ENCODE peak calls at places on chromosomes 7 and 10, in seven cellular contexts. One of them, this sample, is unnamed.

GRCh38 chr10:72351479-72351878 is 3.2 kb downstream of the DNAJB12 start:
- DNase-seq in stomach: no peak
- DNase-seq in breast epithelium: no peak
- DNase-seq in IMR-90: no peak
- DNase-seq in GM12892: no peak
- DNase-seq in tibial nerve: no peak
- DNase-seq in uterus: no peak
- DNase-seq in this sample: no peak

GRCh38 chr10:6109444-6109775 is 20.6 kb downstream of the RBM17 start:
- DNase-seq in stomach: no peak
- DNase-seq in breast epithelium: no peak
- DNase-seq in IMR-90: no peak
- DNase-seq in GM12892: no peak
- DNase-seq in tibial nerve: no peak
- DNase-seq in uterus: no peak
- DNase-seq in this sample: no peak

GRCh38 chr10:43206391-43207235 is 60.3 kb downstream of the RASGEF1A start:
- DNase-seq in stomach: no peak
- DNase-seq in breast epithelium: peak
- DNase-seq in IMR-90: no peak
- DNase-seq in GM12892: peak
- DNase-seq in tibial nerve: peak
- DNase-seq in uterus: peak
- DNase-seq in this sample: no peak

GRCh38 chr7:142881586-142882337 is 3.8 kb downstream of the TRPV6 start:
- DNase-seq in stomach: no peak
- DNase-seq in breast epithelium: no peak
- DNase-seq in IMR-90: no peak
- DNase-seq in GM12892: no peak
- DNase-seq in tibial nerve: no peak
- DNase-seq in uterus: no peak
- DNase-seq in this sample: no peak

GRCh38 chr7:38311329-38311937 is 38.0 kb upstream of the TARP start:
- DNase-seq in stomach: no peak
- DNase-seq in breast epithelium: no peak
- DNase-seq in IMR-90: no peak
- DNase-seq in GM12892: peak
- DNase-seq in tibial nerve: no peak
- DNase-seq in uterus: no peak
- DNase-seq in this sample: no peak

GRCh38 chr10:3782456-3783312 is 2.3 kb downstream of the KLF6 start:
- DNase-seq in stomach: peak
- DNase-seq in breast epithelium: no peak
- DNase-seq in IMR-90: peak
- DNase-seq in GM12892: no peak
- DNase-seq in tibial nerve: peak
- DNase-seq in uterus: peak
- DNase-seq in this sample: no peak

GRCh38 chr10:132939957-132940790 is 2.2 kb downstream of the CFAP46 start:
- DNase-seq in stomach: peak
- DNase-seq in breast epithelium: no peak
- DNase-seq in IMR-90: peak
- DNase-seq in GM12892: peak
- DNase-seq in tibial nerve: no peak
- DNase-seq in uterus: no peak
- DNase-seq in this sample: peak

GRCh38 chr7:34902181-34902580 is 135.1 kb downstream of the DPY19L1 start:
- DNase-seq in stomach: no peak
- DNase-seq in breast epithelium: no peak
- DNase-seq in IMR-90: no peak
- DNase-seq in GM12892: no peak
- DNase-seq in tibial nerve: no peak
- DNase-seq in uterus: no peak
- DNase-seq in this sample: no peak

GRCh38 chr7:49790209-49790608 is 16.8 kb downstream of the VWC2 start:
- DNase-seq in stomach: no peak
- DNase-seq in breast epithelium: no peak
- DNase-seq in IMR-90: no peak
- DNase-seq in GM12892: no peak
- DNase-seq in tibial nerve: no peak
- DNase-seq in uterus: no peak
- DNase-seq in this sample: no peak

GRCh38 chr10:45106257-45106856 is 105.6 kb downstream of the ZNF22 start:
- DNase-seq in stomach: no peak
- DNase-seq in breast epithelium: no peak
- DNase-seq in IMR-90: no peak
- DNase-seq in GM12892: no peak
- DNase-seq in tibial nerve: no peak
- DNase-seq in uterus: no peak
- DNase-seq in this sample: no peak

GRCh38 chr7:33733865-33734650 is 171.3 kb upstream of the BMPER start:
- DNase-seq in stomach: peak
- DNase-seq in breast epithelium: no peak
- DNase-seq in IMR-90: no peak
- DNase-seq in GM12892: no peak
- DNase-seq in tibial nerve: no peak
- DNase-seq in uterus: no peak
- DNase-seq in this sample: no peak

GRCh38 chr10:79184141-79184625 is 115.4 kb downstream of the ZMIZ1 start:
- DNase-seq in stomach: peak
- DNase-seq in breast epithelium: no peak
- DNase-seq in IMR-90: peak
- DNase-seq in GM12892: no peak
- DNase-seq in tibial nerve: no peak
- DNase-seq in uterus: no peak
- DNase-seq in this sample: peak

GRCh38 chr10:133422223-133422820 is 2.1 kb downstream of the SPRN start:
- DNase-seq in stomach: no peak
- DNase-seq in breast epithelium: no peak
- DNase-seq in IMR-90: no peak
- DNase-seq in GM12892: no peak
- DNase-seq in tibial nerve: no peak
- DNase-seq in uterus: no peak
- DNase-seq in this sample: no peak

GRCh38 chr10:20598590-20598989 is 298.5 kb downstream of the NEBL start:
- DNase-seq in stomach: no peak
- DNase-seq in breast epithelium: no peak
- DNase-seq in IMR-90: peak
- DNase-seq in GM12892: no peak
- DNase-seq in tibial nerve: peak
- DNase-seq in uterus: peak
- DNase-seq in this sample: peak

GRCh38 chr10:58448121-58448935 is 63.1 kb downstream of the TFAM start:
- DNase-seq in stomach: no peak
- DNase-seq in breast epithelium: no peak
- DNase-seq in IMR-90: no peak
- DNase-seq in GM12892: no peak
- DNase-seq in tibial nerve: no peak
- DNase-seq in uterus: no peak
- DNase-seq in this sample: no peak

GRCh38 chr7:33686001-33686591 is 219.2 kb upstream of the BMPER start:
- DNase-seq in stomach: no peak
- DNase-seq in breast epithelium: no peak
- DNase-seq in IMR-90: no peak
- DNase-seq in GM12892: no peak
- DNase-seq in tibial nerve: no peak
- DNase-seq in uterus: no peak
- DNase-seq in this sample: no peak

GRCh38 chr7:148865283-148865682 is 18.8 kb downstream of the EZH2 start:
- DNase-seq in stomach: no peak
- DNase-seq in breast epithelium: no peak
- DNase-seq in IMR-90: no peak
- DNase-seq in GM12892: no peak
- DNase-seq in tibial nerve: no peak
- DNase-seq in uterus: no peak
- DNase-seq in this sample: no peak

GRCh38 chr7:2863461-2864066 is 19.5 kb upstream of the GNA12 start:
- DNase-seq in stomach: peak
- DNase-seq in breast epithelium: no peak
- DNase-seq in IMR-90: peak
- DNase-seq in GM12892: peak
- DNase-seq in tibial nerve: peak
- DNase-seq in uterus: peak
- DNase-seq in this sample: peak

GRCh38 chr7:56083150-56083785 is 9.5 kb downstream of the PHKG1 start:
- DNase-seq in stomach: no peak
- DNase-seq in breast epithelium: no peak
- DNase-seq in IMR-90: no peak
- DNase-seq in GM12892: no peak
- DNase-seq in tibial nerve: no peak
- DNase-seq in uterus: no peak
- DNase-seq in this sample: no peak

GRCh38 chr10:80281292-80281691 is 8.2 kb downstream of the MAT1A start:
- DNase-seq in stomach: peak
- DNase-seq in breast epithelium: no peak
- DNase-seq in IMR-90: no peak
- DNase-seq in GM12892: no peak
- DNase-seq in tibial nerve: no peak
- DNase-seq in uterus: no peak
- DNase-seq in this sample: no peak

GRCh38 chr10:104246981-104247380 is 7.7 kb upstream of the GSTO1 start:
- DNase-seq in stomach: no peak
- DNase-seq in breast epithelium: no peak
- DNase-seq in IMR-90: peak
- DNase-seq in GM12892: no peak
- DNase-seq in tibial nerve: no peak
- DNase-seq in uterus: no peak
- DNase-seq in this sample: no peak

GRCh38 chr10:89236221-89236620 is 15.4 kb downstream of the LIPA start:
- DNase-seq in stomach: no peak
- DNase-seq in breast epithelium: no peak
- DNase-seq in IMR-90: no peak
- DNase-seq in GM12892: no peak
- DNase-seq in tibial nerve: no peak
- DNase-seq in uterus: no peak
- DNase-seq in this sample: no peak
- TF ChIP-seq POLR2A in stomach: no peak
- TF ChIP-seq POLR2A in breast epithelium: no peak
- TF ChIP-seq POLR2A in IMR-90: no peak
- TF ChIP-seq POLR2A in GM12892: no peak
- TF ChIP-seq POLR2A in tibial nerve: no peak
- TF ChIP-seq POLR2A in uterus: no peak
- TF ChIP-seq POLR2A in this sample: no peak

GRCh38 chr7:74272305-74273038 is 16.7 kb upstream of the CLIP2 start:
- DNase-seq in stomach: peak
- DNase-seq in breast epithelium: no peak
- DNase-seq in IMR-90: peak
- DNase-seq in GM12892: peak
- DNase-seq in tibial nerve: peak
- DNase-seq in uterus: peak
- DNase-seq in this sample: peak
- TF ChIP-seq POLR2A in stomach: no peak
- TF ChIP-seq POLR2A in breast epithelium: no peak
- TF ChIP-seq POLR2A in IMR-90: peak
- TF ChIP-seq POLR2A in GM12892: peak
- TF ChIP-seq POLR2A in tibial nerve: no peak
- TF ChIP-seq POLR2A in uterus: no peak
- TF ChIP-seq POLR2A in this sample: peak

GRCh38 chr7:139646566-139646965 is 123.1 kb downstream of the CLEC2L start:
- DNase-seq in stomach: no peak
- DNase-seq in breast epithelium: no peak
- DNase-seq in IMR-90: no peak
- DNase-seq in GM12892: no peak
- DNase-seq in tibial nerve: no peak
- DNase-seq in uterus: no peak
- DNase-seq in this sample: no peak

GRCh38 chr7:139648617-139648932 is 125.1 kb downstream of the CLEC2L start:
- DNase-seq in stomach: no peak
- DNase-seq in breast epithelium: no peak
- DNase-seq in IMR-90: no peak
- DNase-seq in GM12892: no peak
- DNase-seq in tibial nerve: no peak
- DNase-seq in uterus: no peak
- DNase-seq in this sample: no peak

GRCh38 chr7:139647812-139648616 is 124.5 kb downstream of the CLEC2L start:
- DNase-seq in stomach: no peak
- DNase-seq in breast epithelium: no peak
- DNase-seq in IMR-90: peak
- DNase-seq in GM12892: no peak
- DNase-seq in tibial nerve: no peak
- DNase-seq in uterus: no peak
- DNase-seq in this sample: no peak

GRCh38 chr7:139645572-139646523 is 122.4 kb downstream of the CLEC2L start:
- DNase-seq in stomach: peak
- DNase-seq in breast epithelium: peak
- DNase-seq in IMR-90: peak
- DNase-seq in GM12892: peak
- DNase-seq in tibial nerve: peak
- DNase-seq in uterus: peak
- DNase-seq in this sample: peak

DNA sequence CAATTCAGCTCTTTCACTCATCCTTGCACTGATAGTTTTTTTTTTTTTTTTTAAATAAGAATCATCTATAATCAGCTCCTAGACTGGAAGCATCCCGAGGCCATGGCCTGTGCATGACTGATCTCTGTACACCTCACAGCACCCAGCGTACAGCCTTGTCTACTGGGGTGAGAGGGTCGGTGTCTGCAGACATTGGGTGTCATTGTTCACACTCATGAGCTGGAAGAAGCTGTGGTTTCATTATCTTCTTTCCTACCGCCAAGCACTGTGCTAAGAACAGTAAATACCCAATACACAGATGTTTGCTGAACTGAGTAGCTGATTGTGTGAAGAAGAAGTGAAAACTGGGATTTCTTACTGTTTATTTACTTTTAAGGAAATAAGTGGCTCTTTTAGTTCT is 123.6 kb downstream of the CLEC2L start:
- DNase-seq in stomach: no peak
- DNase-seq in breast epithelium: no peak
- DNase-seq in IMR-90: no peak
- DNase-seq in GM12892: no peak
- DNase-seq in tibial nerve: no peak
- DNase-seq in uterus: no peak
- DNase-seq in this sample: no peak
- TF ChIP-seq POLR2A in stomach: no peak
- TF ChIP-seq POLR2A in breast epithelium: no peak
- TF ChIP-seq POLR2A in IMR-90: no peak
- TF ChIP-seq POLR2A in GM12892: no peak
- TF ChIP-seq POLR2A in tibial nerve: no peak
- TF ChIP-seq POLR2A in uterus: no peak
- TF ChIP-seq POLR2A in this sample: no peak

DNA sequence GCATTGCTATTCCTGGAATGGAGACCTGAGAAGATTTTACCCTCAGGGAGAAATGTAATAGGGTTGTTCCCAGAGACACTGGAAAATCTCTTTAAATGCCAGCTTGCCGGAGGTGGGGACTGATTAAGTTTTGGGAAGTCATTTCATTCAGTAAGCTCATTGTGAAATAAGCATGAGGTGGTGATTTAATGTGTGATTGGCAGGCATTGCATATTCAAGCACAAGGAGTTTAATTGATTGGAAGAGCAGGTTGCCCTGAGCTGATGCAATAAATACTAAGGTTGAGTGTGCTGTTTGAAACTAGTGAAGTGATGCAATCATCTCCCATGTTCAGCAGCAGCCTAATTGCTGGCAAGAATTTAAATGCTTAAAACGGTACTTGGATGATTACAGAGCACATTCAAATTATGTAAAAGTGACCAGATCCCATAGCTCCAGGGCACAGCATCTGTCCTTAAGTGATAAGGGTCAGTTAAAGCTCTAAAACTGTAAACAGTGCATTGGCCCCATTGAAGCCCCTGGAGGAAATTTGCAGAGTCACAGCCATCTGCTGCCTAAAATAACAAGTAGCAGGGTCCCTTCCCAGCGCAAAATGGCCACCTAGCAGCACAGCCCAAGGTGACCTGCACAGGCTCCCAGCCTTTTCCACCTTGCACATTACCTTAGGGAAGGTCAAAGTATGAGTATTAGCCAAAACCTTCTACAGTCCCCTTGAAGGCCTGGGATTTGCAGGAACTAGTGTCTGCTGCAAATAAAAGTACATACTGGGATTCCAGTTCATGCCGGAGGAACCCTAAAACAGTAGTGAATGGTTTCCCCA is 92.1 kb downstream of the CCDC71L start:
- DNase-seq in stomach: no peak
- DNase-seq in breast epithelium: no peak
- DNase-seq in IMR-90: peak
- DNase-seq in GM12892: no peak
- DNase-seq in tibial nerve: no peak
- DNase-seq in uterus: no peak
- DNase-seq in this sample: no peak
- TF ChIP-seq POLR2A in stomach: no peak
- TF ChIP-seq POLR2A in breast epithelium: no peak
- TF ChIP-seq POLR2A in IMR-90: no peak
- TF ChIP-seq POLR2A in GM12892: no peak
- TF ChIP-seq POLR2A in tibial nerve: no peak
- TF ChIP-seq POLR2A in uterus: no peak
- TF ChIP-seq POLR2A in this sample: no peak